ENCODE peak calls at places on chromosomes 7 and 10, in five cellular contexts. L, Q, Y, M and H are unnamed samples.
A peak's percentile ranks its signal among the peaks of the same experiment; 100 is the strongest.

GRCh38 chr10:132387723-132388210 is 9.2 kb upstream of the PWWP2B start:
- DNase-seq in L (peak; percentile 75), Q (peak; percentile 62), Y (no peak), M (peak; percentile 90), H (no peak)

GRCh38 chr7:44772867-44773266 is 23.6 kb upstream of the PPIA start:
- DNase-seq in L (no peak), Q (no peak), Y (no peak), M (no peak), H (no peak)

GRCh38 chr10:3067045-3067858 is at the start of gene PFKP:
- DNase-seq in L (peak; percentile 38), Q (no peak), Y (no peak), M (peak; percentile 58), H (no peak)

GRCh38 chr7:26376208-26376917 is 84.7 kb downstream of the SNX10 start:
- DNase-seq in L (peak; percentile 71), Q (no peak), Y (no peak), M (no peak), H (no peak)

GRCh38 chr7:141676618-141677017 is 25.3 kb downstream of the DENND11 start:
- DNase-seq in L (no peak), Q (no peak), Y (no peak), M (no peak), H (no peak)

GRCh38 chr10:4825456-4825867 is 545 bp upstream of the AKR1E2 start:
- DNase-seq in L (no peak), Q (no peak), Y (no peak), M (no peak), H (no peak)

GRCh38 chr7:87344446-87344845 is 1.0 kb upstream of the CROT start:
- DNase-seq in L (no peak), Q (no peak), Y (no peak), M (no peak), H (no peak)

GRCh38 chr7:37287093-37287492 is 161.6 kb downstream of the ELMO1 start:
- DNase-seq in L (no peak), Q (no peak), Y (no peak), M (no peak), H (no peak)

GRCh38 chr10:102261196-102261595 is 15.9 kb downstream of the GBF1 start:
- DNase-seq in L (no peak), Q (no peak), Y (no peak), M (no peak), H (no peak)

GRCh38 chr7:113217314-113217713 is 99.0 kb upstream of the SMIM30 start:
- DNase-seq in L (no peak), Q (no peak), Y (no peak), M (no peak), H (no peak)

GRCh38 chr10:97647556-97647955 is 7.1 kb downstream of the PI4K2A start:
- DNase-seq in L (no peak), Q (no peak), Y (no peak), M (no peak), H (no peak)

GRCh38 chr10:76444034-76444800 is 1012.8 kb downstream of the LRMDA start:
- DNase-seq in L (peak; percentile 19), Q (peak; percentile 38), Y (no peak), M (no peak), H (no peak)

GRCh38 chr7:105691692-105692564 is 110.6 kb upstream of the EFCAB10 start:
- DNase-seq in L (peak; percentile 83), Q (peak; percentile 70), Y (peak; percentile 78), M (peak; percentile 81), H (peak; percentile 27)

GRCh38 chr10:103254538-103255325 is 9.0 kb downstream of the RPEL1 start:
- DNase-seq in L (no peak), Q (no peak), Y (no peak), M (no peak), H (no peak)

GRCh38 chr7:18607025-18607424 is 111.5 kb downstream of the HDAC9 start:
- DNase-seq in L (no peak), Q (no peak), Y (no peak), M (no peak), H (no peak)

GRCh38 chr7:116805100-116805544 is 57.3 kb upstream of the CAPZA2 start:
- DNase-seq in L (no peak), Q (peak; percentile 50), Y (no peak), M (no peak), H (no peak)

GRCh38 chr10:43055991-43056567 is 20.8 kb upstream of the RET start:
- DNase-seq in L (peak; percentile 9), Q (no peak), Y (no peak), M (peak; percentile 15), H (no peak)

DNA sequence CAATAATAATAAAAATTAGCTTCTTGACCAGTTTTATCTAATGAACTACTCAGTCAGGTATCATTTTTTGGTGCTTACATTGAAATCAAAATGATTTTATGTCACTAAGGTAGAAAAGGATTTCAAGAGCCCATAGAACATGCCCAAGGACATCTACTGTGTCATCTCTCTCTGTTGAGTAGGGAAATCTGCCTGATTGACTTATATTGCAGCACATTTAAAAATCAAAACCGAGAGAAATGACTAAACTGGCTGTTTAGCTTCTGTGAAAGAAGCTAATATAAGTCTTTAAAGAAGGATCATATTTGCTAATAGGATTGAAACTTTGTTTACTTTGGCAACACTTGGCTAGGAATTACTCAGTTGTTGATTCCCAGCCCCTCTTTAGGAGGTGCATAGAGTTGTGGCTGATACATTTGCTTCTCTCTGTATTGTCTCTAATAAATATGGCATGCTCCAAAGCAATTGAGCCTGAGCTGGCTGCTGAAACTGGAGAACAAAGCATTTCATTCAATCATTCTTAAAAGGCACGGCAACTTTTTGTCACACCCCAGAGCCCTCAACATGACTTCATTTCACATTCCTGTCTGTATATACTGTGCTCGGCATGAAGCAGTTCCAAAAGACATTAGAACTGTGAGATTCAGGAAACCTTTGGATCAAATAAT is 1096.9 kb upstream of the POT1 start:
- DNase-seq in L (no peak), Q (no peak), Y (no peak), M (no peak), H (no peak)
- H3K4me1 ChIP-seq in L (no peaks in the 10 kb centered on the region), Q (peaks cover 6% of the 10 kb centered on the region), Y (no peaks in the 10 kb centered on the region), M (no peaks in the 10 kb centered on the region), H (no peaks in the 10 kb centered on the region)

DNA sequence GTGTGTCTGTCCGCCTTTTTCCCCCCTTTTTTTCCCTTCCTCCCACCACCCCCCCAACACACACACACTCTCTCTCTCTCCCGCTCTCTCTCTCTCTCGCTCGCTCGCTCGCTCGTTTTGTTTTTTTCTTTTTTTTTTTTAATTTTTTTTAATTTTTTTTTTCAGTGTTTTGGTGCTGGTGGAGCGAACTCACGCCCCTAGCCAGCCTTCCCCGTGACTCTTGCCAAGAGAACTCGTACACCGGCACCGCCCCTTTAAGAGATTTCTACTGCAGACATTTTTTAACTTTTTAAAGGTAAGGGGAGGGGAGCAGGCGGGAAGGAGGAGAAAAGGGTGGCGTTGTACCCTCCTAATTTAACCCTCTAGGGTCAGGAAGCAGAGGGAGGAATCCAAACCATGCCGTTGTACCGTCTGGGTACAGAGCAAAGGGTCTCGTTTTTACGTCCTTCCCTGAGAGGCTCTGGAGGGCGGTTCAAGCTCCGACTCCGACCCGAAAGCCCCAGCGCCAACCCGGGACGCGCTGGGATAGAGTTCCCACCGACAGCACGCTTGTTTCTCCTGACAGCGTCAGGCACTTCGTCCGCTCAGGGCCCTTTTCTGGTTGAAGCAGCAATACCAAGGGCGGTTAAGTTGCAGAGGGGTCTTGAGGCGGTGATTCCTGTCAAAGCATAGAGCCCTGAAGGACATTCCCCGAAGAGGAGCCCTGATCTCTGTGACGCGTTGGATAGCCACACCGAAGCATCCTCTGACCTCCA is 397 bp upstream of the HPSE2 start:
- DNase-seq in L (no peak), Q (no peak), Y (no peak), M (no peak), H (no peak)
- TF ChIP-seq POLR2A in L (no peak), Q (no peak), Y (no peak), M (no peak), H (no peak)

GRCh38 chr7:824664-825063 is 7.6 kb upstream of the SUN1 start:
- DNase-seq in L (no peak), Q (no peak), Y (no peak), M (peak; percentile 51), H (no peak)
- H3K4me1 ChIP-seq in L (peaks cover 36% of the 10 kb centered on the region), Q (peaks cover 75% of the 10 kb centered on the region), Y (no peaks in the 10 kb centered on the region), M (peaks cover 19% of the 10 kb centered on the region), H (peaks cover 89% of the 10 kb centered on the region)

DNA sequence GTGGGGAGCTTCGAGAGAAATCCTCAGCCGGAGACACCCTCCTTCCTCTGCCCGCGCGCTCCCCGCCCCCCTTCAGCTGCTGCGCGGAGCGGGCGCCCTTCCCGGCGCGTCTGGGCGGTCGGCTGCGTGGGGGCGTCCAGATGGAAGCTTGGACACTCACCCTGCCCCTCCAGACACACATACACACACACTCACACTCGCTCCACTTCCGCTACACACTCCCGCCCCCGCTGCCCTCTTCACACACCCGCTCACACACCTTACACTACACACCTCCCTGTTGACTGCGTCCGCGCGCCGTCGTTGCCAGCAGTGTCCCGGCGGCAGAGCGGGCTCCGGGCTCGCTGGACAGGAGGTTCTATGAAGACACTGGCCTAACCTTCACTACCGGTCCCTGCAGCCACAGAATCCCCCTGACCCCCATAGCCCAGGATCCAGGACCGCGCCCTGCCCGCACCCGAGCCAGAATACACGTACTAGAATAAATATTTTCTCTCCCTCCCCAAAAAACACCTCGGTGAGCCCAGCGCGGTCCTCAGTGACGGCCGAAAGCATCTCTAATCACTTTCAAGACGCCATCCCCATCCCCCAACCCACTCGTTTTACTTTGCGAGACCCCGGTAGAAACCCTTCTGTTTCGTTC is 1.1 kb upstream of the EGR2 start:
- DNase-seq in L (peak; percentile 43), Q (peak; percentile 31), Y (peak; percentile 65), M (peak; percentile 74), H (peak; percentile 6)
- TF ChIP-seq POLR2A in L (peak; percentile 20), Q (no peak), Y (no peak), M (no peak), H (no peak)

GRCh38 chr10:128474571-128474970 is 348.3 kb upstream of the MKI67 start:
- DNase-seq in L (no peak), Q (no peak), Y (no peak), M (no peak), H (no peak)

GRCh38 chr10:128472196-128472595 is 346.0 kb upstream of the MKI67 start:
- DNase-seq in L (no peak), Q (no peak), Y (no peak), M (no peak), H (no peak)

GRCh38 chr10:128475686-128476410 is 349.6 kb upstream of the MKI67 start:
- DNase-seq in L (no peak), Q (no peak), Y (peak; percentile 34), M (no peak), H (no peak)

GRCh38 chr10:128471151-128471550 is 344.9 kb upstream of the MKI67 start:
- DNase-seq in L (no peak), Q (no peak), Y (no peak), M (no peak), H (no peak)

GRCh38 chr10:128473396-128473795 is 347.2 kb upstream of the MKI67 start:
- DNase-seq in L (no peak), Q (no peak), Y (no peak), M (no peak), H (no peak)
- H3K4me1 ChIP-seq in L (no peaks in the 10 kb centered on the region), Q (no peaks in the 10 kb centered on the region), Y (no peaks in the 10 kb centered on the region), M (no peaks in the 10 kb centered on the region), H (no peaks in the 10 kb centered on the region)

DNA sequence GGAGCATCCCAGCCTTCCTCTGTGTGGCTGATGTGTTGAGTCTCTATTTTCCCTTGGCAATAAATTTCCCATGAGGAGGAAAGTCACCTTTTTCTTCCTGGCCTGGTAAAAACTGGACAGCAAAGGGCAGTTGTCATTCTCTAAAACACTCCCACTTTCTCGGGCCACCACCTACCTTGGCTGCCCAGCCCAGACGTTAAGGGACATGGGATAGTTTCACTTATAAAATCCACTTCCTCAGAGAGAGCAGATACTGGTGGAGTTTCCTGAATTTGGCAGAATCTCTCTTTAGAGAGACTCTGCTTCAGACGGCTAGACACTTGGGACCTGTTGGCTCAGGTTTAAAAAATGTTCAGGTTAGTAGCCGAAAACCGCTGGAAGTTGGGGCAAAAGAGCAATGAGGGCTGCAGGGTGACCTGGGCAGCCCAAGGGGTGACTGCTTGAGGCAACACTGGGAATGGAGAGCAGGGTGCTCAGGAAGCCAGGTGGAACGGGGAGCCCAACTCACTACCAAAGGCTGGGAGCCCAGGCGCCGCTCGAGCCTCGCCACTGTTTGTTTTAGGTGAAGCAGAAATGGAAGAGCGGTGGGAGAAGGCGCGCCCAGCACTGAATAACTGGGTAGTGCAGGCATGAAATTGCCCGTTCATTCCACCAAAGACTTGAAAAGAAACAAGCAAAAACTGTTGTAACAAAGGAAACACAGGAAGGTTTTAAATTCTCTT is 186.1 kb downstream of the TRIL start:
- DNase-seq in L (no peak), Q (no peak), Y (no peak), M (no peak), H (no peak)
- TF ChIP-seq POLR2A in L (no peak), Q (no peak), Y (no peak), M (no peak), H (no peak)